ENCODE peak calls at places on chromosomes 16 and 17, in four cellular contexts. One of them, this sample, is unnamed.

GRCh38 chr16:50761276-50761675 is 19.4 kb downstream of the CYLD start:
- DNase-seq in trophoblast cell: no peak
- DNase-seq in mammary epithelial cell: no peak
- DNase-seq in NT2/D1: no peak
- DNase-seq in this sample: no peak

GRCh38 chr16:19745286-19746018 is 27.4 kb downstream of the IQCK start:
- DNase-seq in NT2/D1: no peak
- DNase-seq in trophoblast cell: no peak
- DNase-seq in mammary epithelial cell: no peak
- DNase-seq in this sample: no peak

GRCh38 chr17:46085522-46085921 is 86.5 kb downstream of the STH start:
- DNase-seq in NT2/D1: no peak
- DNase-seq in trophoblast cell: no peak
- DNase-seq in mammary epithelial cell: no peak
- DNase-seq in this sample: no peak

GRCh38 chr16:2195316-2196161 is 866 bp downstream of the CASKIN1 start:
- DNase-seq in mammary epithelial cell: no peak
- DNase-seq in NT2/D1: no peak
- DNase-seq in trophoblast cell: no peak
- DNase-seq in this sample: no peak

GRCh38 chr17:71237903-71238538 is 882.8 kb upstream of the SOX9 start:
- DNase-seq in mammary epithelial cell: peak
- DNase-seq in trophoblast cell: no peak
- DNase-seq in NT2/D1: no peak
- DNase-seq in this sample: peak

GRCh38 chr17:9356488-9356911 is 219.1 kb downstream of the STX8 start:
- DNase-seq in trophoblast cell: no peak
- DNase-seq in NT2/D1: no peak
- DNase-seq in mammary epithelial cell: no peak
- DNase-seq in this sample: no peak

GRCh38 chr17:65115721-65116312 is 21.4 kb upstream of the RGS9 start:
- DNase-seq in NT2/D1: no peak
- DNase-seq in trophoblast cell: no peak
- DNase-seq in mammary epithelial cell: no peak
- DNase-seq in this sample: no peak

GRCh38 chr16:2142942-2143868 is 5.2 kb upstream of the RAB26 start:
- DNase-seq in mammary epithelial cell: peak
- DNase-seq in NT2/D1: no peak
- DNase-seq in trophoblast cell: peak
- DNase-seq in this sample: no peak

GRCh38 chr16:21962475-21962874 is 9.3 kb downstream of the UQCRC2 start:
- DNase-seq in mammary epithelial cell: no peak
- DNase-seq in NT2/D1: no peak
- DNase-seq in trophoblast cell: no peak
- DNase-seq in this sample: no peak

GRCh38 chr16:30430428-30430970 is 669 bp upstream of the DCTPP1 start:
- DNase-seq in NT2/D1: no peak
- DNase-seq in trophoblast cell: no peak
- DNase-seq in mammary epithelial cell: no peak
- DNase-seq in this sample: no peak

GRCh38 chr16:78421244-78421661 is 321.8 kb downstream of the WWOX start:
- DNase-seq in NT2/D1: peak
- DNase-seq in mammary epithelial cell: no peak
- DNase-seq in trophoblast cell: no peak
- DNase-seq in this sample: no peak

GRCh38 chr17:36921131-36921851 is 16.0 kb upstream of the LHX1 start:
- DNase-seq in mammary epithelial cell: peak
- DNase-seq in trophoblast cell: peak
- DNase-seq in NT2/D1: no peak
- DNase-seq in this sample: peak

GRCh38 chr17:42337442-42337841 is 49.1 kb downstream of the STAT5A start:
- DNase-seq in mammary epithelial cell: no peak
- DNase-seq in NT2/D1: no peak
- DNase-seq in trophoblast cell: peak
- DNase-seq in this sample: peak

GRCh38 chr16:9703731-9704130 is 478.5 kb downstream of the GRIN2A start:
- DNase-seq in trophoblast cell: peak
- DNase-seq in mammary epithelial cell: no peak
- DNase-seq in NT2/D1: no peak
- DNase-seq in this sample: no peak

GRCh38 chr17:77825621-77826020 is 132.9 kb upstream of the TNRC6C start:
- DNase-seq in mammary epithelial cell: no peak
- DNase-seq in trophoblast cell: no peak
- DNase-seq in NT2/D1: no peak
- DNase-seq in this sample: no peak

GRCh38 chr16:50025544-50025931 is 513 bp downstream of the CNEP1R1 start:
- DNase-seq in mammary epithelial cell: peak
- DNase-seq in NT2/D1: no peak
- DNase-seq in trophoblast cell: peak
- DNase-seq in this sample: peak

GRCh38 chr16:10992112-10992511 is 47.7 kb downstream of the CLEC16A start:
- DNase-seq in NT2/D1: no peak
- DNase-seq in mammary epithelial cell: no peak
- DNase-seq in trophoblast cell: peak
- DNase-seq in this sample: peak

GRCh38 chr17:14672830-14673229 is 371.9 kb downstream of the HS3ST3B1 start:
- DNase-seq in trophoblast cell: peak
- DNase-seq in mammary epithelial cell: peak
- DNase-seq in NT2/D1: no peak
- DNase-seq in this sample: peak

GRCh38 chr16:982152-983043 is 828 bp downstream of the SOX8 start:
- DNase-seq in mammary epithelial cell: no peak
- DNase-seq in NT2/D1: no peak
- DNase-seq in trophoblast cell: peak
- DNase-seq in this sample: no peak

GRCh38 chr16:86432691-86433090 is 77.6 kb upstream of the FOXF1 start:
- DNase-seq in mammary epithelial cell: no peak
- DNase-seq in trophoblast cell: no peak
- DNase-seq in NT2/D1: no peak
- DNase-seq in this sample: peak

GRCh38 chr16:66030036-66030435 is 336.5 kb upstream of the CDH5 start:
- DNase-seq in mammary epithelial cell: no peak
- DNase-seq in trophoblast cell: no peak
- DNase-seq in NT2/D1: no peak
- DNase-seq in this sample: peak

GRCh38 chr17:51230306-51230705 is 29.5 kb downstream of the MBTD1 start:
- DNase-seq in NT2/D1: no peak
- DNase-seq in mammary epithelial cell: no peak
- DNase-seq in trophoblast cell: no peak
- DNase-seq in this sample: no peak

GRCh38 chr17:31549121-31549524 is 157.6 kb downstream of the RAB11FIP4 start:
- DNase-seq in trophoblast cell: peak
- DNase-seq in NT2/D1: no peak
- DNase-seq in mammary epithelial cell: no peak
- DNase-seq in this sample: peak

GRCh38 chr17:81711814-81712467 is at the start of gene SLC25A10:
- DNase-seq in mammary epithelial cell: peak
- DNase-seq in NT2/D1: peak
- DNase-seq in trophoblast cell: peak
- DNase-seq in this sample: peak

GRCh38 chr17:34980681-34981537 is 597 bp downstream of the LIG3 start:
- DNase-seq in mammary epithelial cell: peak
- DNase-seq in NT2/D1: peak
- DNase-seq in trophoblast cell: peak
- DNase-seq in this sample: peak

GRCh38 chr17:8611135-8611534 is 19.4 kb downstream of the MYH10 start:
- DNase-seq in trophoblast cell: peak
- DNase-seq in mammary epithelial cell: peak
- DNase-seq in NT2/D1: no peak
- DNase-seq in this sample: peak

GRCh38 chr16:67421030-67421429 is 4.8 kb upstream of the ZDHHC1 start:
- DNase-seq in mammary epithelial cell: no peak
- DNase-seq in NT2/D1: peak
- DNase-seq in trophoblast cell: no peak
- DNase-seq in this sample: no peak

GRCh38 chr16:12171206-12171605 is 194.7 kb downstream of the SNX29 start:
- DNase-seq in mammary epithelial cell: no peak
- DNase-seq in trophoblast cell: no peak
- DNase-seq in NT2/D1: no peak
- DNase-seq in this sample: no peak

GRCh38 chr17:7393613-7394451 is 493 bp downstream of the PLSCR3 start:
- DNase-seq in mammary epithelial cell: peak
- DNase-seq in trophoblast cell: peak
- DNase-seq in NT2/D1: no peak
- DNase-seq in this sample: peak

GRCh38 chr16:27444015-27444414 is 42.0 kb downstream of the IL21R start:
- DNase-seq in mammary epithelial cell: peak
- DNase-seq in NT2/D1: no peak
- DNase-seq in trophoblast cell: peak
- DNase-seq in this sample: peak

GRCh38 chr16:15141586-15141985 is 47.5 kb upstream of the RRN3 start:
- DNase-seq in mammary epithelial cell: no peak
- DNase-seq in trophoblast cell: no peak
- DNase-seq in NT2/D1: no peak
- DNase-seq in this sample: no peak

GRCh38 chr17:77959926-77960521 is 1.5 kb downstream of the TNRC6C start:
- DNase-seq in NT2/D1: no peak
- DNase-seq in mammary epithelial cell: no peak
- DNase-seq in trophoblast cell: no peak
- DNase-seq in this sample: peak

GRCh38 chr17:74443516-74444296 is 11.8 kb downstream of the GPRC5C start:
- DNase-seq in trophoblast cell: no peak
- DNase-seq in NT2/D1: no peak
- DNase-seq in mammary epithelial cell: no peak
- DNase-seq in this sample: no peak

GRCh38 chr16:88988980-88989791 is 12.2 kb upstream of the CBFA2T3 start:
- DNase-seq in NT2/D1: no peak
- DNase-seq in trophoblast cell: no peak
- DNase-seq in mammary epithelial cell: no peak
- DNase-seq in this sample: no peak
- H3K9ac ChIP-seq in NT2/D1: no peak
- H3K9ac ChIP-seq in trophoblast cell: no peak
- H3K9ac ChIP-seq in mammary epithelial cell: no peak
- H3K9ac ChIP-seq in this sample: no peak

GRCh38 chr17:57442914-57443571 is 186.7 kb downstream of the MSI2 start:
- DNase-seq in NT2/D1: no peak
- DNase-seq in mammary epithelial cell: peak
- DNase-seq in trophoblast cell: no peak
- DNase-seq in this sample: peak
- H3K9ac ChIP-seq in NT2/D1: no peak
- H3K9ac ChIP-seq in mammary epithelial cell: peak
- H3K9ac ChIP-seq in trophoblast cell: no peak
- H3K9ac ChIP-seq in this sample: no peak

DNA sequence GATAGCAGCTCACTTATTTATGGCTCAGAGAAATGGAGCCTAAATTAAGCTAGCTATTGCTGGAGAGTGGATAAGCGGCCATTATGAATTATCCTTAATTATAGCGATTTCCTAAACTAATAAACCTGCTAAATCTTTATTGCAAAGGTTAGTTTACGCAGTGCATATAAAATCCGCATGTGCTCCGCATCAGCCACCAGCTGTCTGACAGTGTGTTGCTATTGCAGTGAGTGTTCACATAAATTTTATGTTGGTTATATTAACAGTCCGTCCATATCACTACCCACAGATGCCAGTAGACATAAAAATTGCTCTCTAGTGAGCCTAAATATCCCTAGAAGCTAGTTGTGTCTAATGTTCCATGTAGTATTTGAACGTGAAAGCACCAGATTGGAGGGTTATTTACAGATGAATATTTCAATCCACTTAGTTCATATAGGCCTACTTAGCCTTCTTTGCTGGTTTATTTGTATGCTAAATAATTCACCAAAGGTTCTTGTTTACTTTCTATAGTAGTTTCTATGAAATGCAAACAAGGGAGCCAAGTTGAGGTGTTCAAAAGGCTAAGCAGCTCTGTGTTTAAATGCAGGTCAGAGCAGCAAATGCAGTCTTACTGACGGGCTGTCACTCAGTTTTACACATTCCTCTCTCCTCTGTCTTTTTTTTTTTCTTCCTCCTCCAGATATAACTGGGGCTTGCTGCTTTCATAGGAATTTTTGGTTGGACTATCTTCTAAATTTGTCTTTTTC is 219.1 kb downstream of the IRX3 start:
- DNase-seq in NT2/D1: no peak
- DNase-seq in trophoblast cell: no peak
- DNase-seq in mammary epithelial cell: no peak
- DNase-seq in this sample: no peak
- H3K9ac ChIP-seq in NT2/D1: no peak
- H3K9ac ChIP-seq in trophoblast cell: no peak
- H3K9ac ChIP-seq in mammary epithelial cell: no peak
- H3K9ac ChIP-seq in this sample: no peak

GRCh38 chr16:8551388-8552332 is 38.7 kb downstream of the TMEM114 start:
- DNase-seq in NT2/D1: no peak
- DNase-seq in trophoblast cell: no peak
- DNase-seq in mammary epithelial cell: no peak
- DNase-seq in this sample: no peak

GRCh38 chr16:8552487-8553221 is 37.7 kb downstream of the TMEM114 start:
- DNase-seq in mammary epithelial cell: no peak
- DNase-seq in trophoblast cell: no peak
- DNase-seq in NT2/D1: peak
- DNase-seq in this sample: no peak

GRCh38 chr16:8548166-8548565 is 42.1 kb downstream of the TMEM114 start:
- DNase-seq in NT2/D1: no peak
- DNase-seq in trophoblast cell: no peak
- DNase-seq in mammary epithelial cell: no peak
- DNase-seq in this sample: no peak

GRCh38 chr16:8549843-8550412 is 40.4 kb downstream of the TMEM114 start:
- DNase-seq in trophoblast cell: no peak
- DNase-seq in NT2/D1: no peak
- DNase-seq in mammary epithelial cell: no peak
- DNase-seq in this sample: no peak

GRCh38 chr16:8550728-8551387 is 39.5 kb downstream of the TMEM114 start:
- DNase-seq in trophoblast cell: no peak
- DNase-seq in mammary epithelial cell: no peak
- DNase-seq in NT2/D1: no peak
- DNase-seq in this sample: no peak
- H3K9ac ChIP-seq in trophoblast cell: no peak
- H3K9ac ChIP-seq in mammary epithelial cell: no peak
- H3K9ac ChIP-seq in NT2/D1: no peak
- H3K9ac ChIP-seq in this sample: no peak

DNA sequence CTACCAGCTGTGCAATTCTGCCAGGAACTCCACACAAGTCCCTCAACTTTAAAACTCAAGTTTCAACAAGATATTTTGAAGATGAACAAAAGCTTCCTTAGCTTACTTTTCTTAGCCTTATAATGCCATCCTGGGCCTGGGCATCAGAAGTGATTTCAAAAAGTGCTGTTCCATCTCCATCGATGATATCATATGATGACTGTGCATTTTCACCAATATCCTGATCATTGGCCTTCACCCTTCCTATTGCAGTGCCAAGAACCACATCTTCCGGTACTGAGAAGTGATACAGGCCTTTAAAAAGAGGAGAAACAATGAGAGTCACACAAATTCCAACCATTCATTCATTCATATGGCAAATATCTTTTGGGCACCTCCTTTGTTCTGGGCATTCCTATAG is 215.4 kb downstream of the CDH8 start:
- DNase-seq in mammary epithelial cell: no peak
- DNase-seq in NT2/D1: no peak
- DNase-seq in trophoblast cell: no peak
- DNase-seq in this sample: no peak
- H3K9ac ChIP-seq in mammary epithelial cell: no peak
- H3K9ac ChIP-seq in NT2/D1: no peak
- H3K9ac ChIP-seq in trophoblast cell: no peak
- H3K9ac ChIP-seq in this sample: no peak